ENCODE peak calls at places on chromosome 9, in five cellular contexts. C is HepG2, I is HEK293T, J is GM12878, O is K562. A is an unnamed sample.

GRCh38 chr9:34428325-34428958 is 29.9 kb downstream of the FAM219A start:
- DNase-seq in C (peak), I (no peak), J (no peak), O (no peak), A (peak)

GRCh38 chr9:137728444-137729311 is 109.9 kb downstream of the EHMT1 start:
- DNase-seq in C (no peak), I (no peak), J (no peak), O (no peak), A (no peak)

GRCh38 chr9:80231847-80232246 is 660.1 kb downstream of the TLE4 start:
- DNase-seq in C (no peak), I (no peak), J (no peak), O (no peak), A (no peak)

GRCh38 chr9:81685763-81686613 is 3.4 kb downstream of the TLE1 start:
- DNase-seq in C (peak), I (no peak), J (no peak), O (no peak), A (no peak)

GRCh38 chr9:77953590-77953989 is 78.0 kb downstream of the GNAQ start:
- DNase-seq in C (no peak), I (no peak), J (no peak), O (no peak), A (no peak)

GRCh38 chr9:124658165-124659017 is 112.7 kb downstream of the NR6A1 start:
- DNase-seq in C (peak), I (peak), J (peak), O (peak), A (peak)

GRCh38 chr9:114261987-114262386 is 60.9 kb upstream of the ORM1 start:
- DNase-seq in C (no peak), I (no peak), J (no peak), O (no peak), A (no peak)

GRCh38 chr9:127138444-127138843 is 16.0 kb upstream of the ANGPTL2 start:
- DNase-seq in C (no peak), I (no peak), J (no peak), O (no peak), A (no peak)

GRCh38 chr9:35771524-35771923 is 17.4 kb upstream of the MSMP start:
- DNase-seq in C (peak), I (no peak), J (no peak), O (peak), A (no peak)

GRCh38 chr9:113590991-113591898 is 127.7 kb downstream of the RGS3 start:
- DNase-seq in C (peak), I (peak), J (no peak), O (peak), A (peak)

GRCh38 chr9:111297061-111297824 is 32.8 kb downstream of the OR2K2 start:
- DNase-seq in C (no peak), I (no peak), J (no peak), O (no peak), A (no peak)
- TF ChIP-seq FOXM1 in C (no peak), I (no peak), J (no peak), O (no peak), A (no peak)

GRCh38 chr9:125694478-125694877 is 12.5 kb downstream of the MAPKAP1 start:
- DNase-seq in C (peak), I (no peak), J (no peak), O (no peak), A (no peak)
- TF ChIP-seq FOXM1 in C (no peak), I (no peak), J (no peak), O (no peak), A (no peak)

DNA sequence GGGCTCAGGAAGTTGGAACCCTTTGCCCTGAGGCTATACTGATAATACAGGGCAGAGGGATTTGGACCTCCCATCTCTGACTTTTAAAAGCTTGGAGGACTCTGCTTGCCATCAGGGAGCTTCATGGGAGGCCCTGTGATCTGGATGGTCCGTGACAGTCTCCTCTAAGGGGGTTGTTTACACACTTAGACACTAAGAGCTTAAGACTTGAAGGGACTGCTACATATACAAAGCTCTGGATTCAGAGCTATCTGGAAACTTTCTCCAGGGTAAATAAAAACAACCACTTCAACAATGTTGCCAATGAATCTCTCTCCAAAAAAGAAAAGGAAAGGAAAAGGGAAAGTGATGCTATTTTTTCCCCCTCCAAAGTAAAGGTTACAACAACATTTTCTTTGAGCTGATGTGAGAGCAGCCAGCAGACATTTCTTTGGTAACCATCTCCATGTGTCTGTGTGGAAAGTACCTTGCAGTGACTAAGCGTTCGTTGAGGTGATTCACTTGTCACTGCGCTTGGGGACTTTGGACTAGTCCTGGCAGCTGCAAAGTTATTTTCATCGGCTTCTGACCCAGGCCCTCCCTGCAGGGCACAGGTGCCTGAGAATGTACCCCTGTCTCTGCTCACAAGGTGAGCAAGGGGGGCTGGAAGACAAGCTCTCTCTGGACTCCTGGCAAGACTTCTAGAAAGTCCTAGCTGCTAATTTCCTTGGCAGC is 262.1 kb upstream of the KLF4 start:
- DNase-seq in C (peak), I (no peak), J (peak), O (peak), A (no peak)
- TF ChIP-seq FOXM1 in C (no peak), I (no peak), J (no peak), O (no peak), A (no peak)

GRCh38 chr9:121317737-121318630 is 50.0 kb downstream of the GSN start:
- DNase-seq in C (no peak), I (no peak), J (no peak), O (no peak), A (no peak)

GRCh38 chr9:121321039-121321503 is 49.0 kb downstream of the STOM start:
- DNase-seq in C (no peak), I (no peak), J (no peak), O (no peak), A (no peak)

GRCh38 chr9:121318631-121319393 is 50.9 kb downstream of the GSN start:
- DNase-seq in C (no peak), I (no peak), J (no peak), O (no peak), A (no peak)

GRCh38 chr9:121316852-121317373 is 49.0 kb downstream of the GSN start:
- DNase-seq in C (no peak), I (no peak), J (no peak), O (no peak), A (no peak)

GRCh38 chr9:121319394-121319780 is 50.7 kb downstream of the STOM start:
- DNase-seq in C (no peak), I (no peak), J (no peak), O (no peak), A (no peak)
- TF ChIP-seq FOXM1 in C (no peak), I (no peak), J (no peak), O (no peak), A (no peak)

GRCh38 chr9:132670359-132670815 is at the start of gene GTF3C4:
- DNase-seq in C (no peak), I (peak), J (no peak), O (peak), A (peak)
- TF ChIP-seq FOXM1 in C (no peak), I (no peak), J (no peak), O (no peak), A (no peak)

DNA sequence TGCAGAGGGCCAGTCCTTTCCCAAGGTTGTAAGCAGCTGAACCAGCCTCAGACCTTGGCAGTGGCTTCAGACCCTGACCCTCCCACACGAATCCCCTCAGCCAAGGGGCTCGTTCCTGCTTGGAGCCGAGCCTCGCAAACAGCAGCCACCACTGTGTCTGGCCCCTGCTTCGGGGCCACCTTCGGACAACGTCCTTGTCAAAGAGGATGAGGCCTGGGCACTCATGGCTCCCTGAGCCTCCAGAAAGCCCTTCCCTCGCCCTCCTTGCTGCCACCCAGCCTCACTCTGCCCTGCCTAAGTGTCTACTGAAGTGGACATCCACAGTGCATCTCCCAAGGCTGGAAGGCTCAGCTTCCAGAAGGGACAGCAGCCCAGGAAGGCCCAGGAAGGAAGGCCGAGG is 161.7 kb downstream of the OLFM1 start:
- DNase-seq in C (no peak), I (no peak), J (no peak), O (no peak), A (no peak)
- TF ChIP-seq FOXM1 in C (no peak), I (no peak), J (no peak), O (no peak), A (no peak)

GRCh38 chr9:131631254-131631653 is 85.9 kb downstream of the PRRT1B start:
- DNase-seq in C (no peak), I (no peak), J (no peak), O (no peak), A (no peak)

GRCh38 chr9:131635912-131636311 is 90.6 kb downstream of the PRRT1B start:
- DNase-seq in C (no peak), I (no peak), J (no peak), O (peak), A (no peak)

GRCh38 chr9:131635285-131635684 is 90.0 kb downstream of the PRRT1B start:
- DNase-seq in C (peak), I (peak), J (no peak), O (peak), A (no peak)

GRCh38 chr9:131636593-131636992 is 91.3 kb downstream of the PRRT1B start:
- DNase-seq in C (no peak), I (no peak), J (no peak), O (peak), A (no peak)

DNA sequence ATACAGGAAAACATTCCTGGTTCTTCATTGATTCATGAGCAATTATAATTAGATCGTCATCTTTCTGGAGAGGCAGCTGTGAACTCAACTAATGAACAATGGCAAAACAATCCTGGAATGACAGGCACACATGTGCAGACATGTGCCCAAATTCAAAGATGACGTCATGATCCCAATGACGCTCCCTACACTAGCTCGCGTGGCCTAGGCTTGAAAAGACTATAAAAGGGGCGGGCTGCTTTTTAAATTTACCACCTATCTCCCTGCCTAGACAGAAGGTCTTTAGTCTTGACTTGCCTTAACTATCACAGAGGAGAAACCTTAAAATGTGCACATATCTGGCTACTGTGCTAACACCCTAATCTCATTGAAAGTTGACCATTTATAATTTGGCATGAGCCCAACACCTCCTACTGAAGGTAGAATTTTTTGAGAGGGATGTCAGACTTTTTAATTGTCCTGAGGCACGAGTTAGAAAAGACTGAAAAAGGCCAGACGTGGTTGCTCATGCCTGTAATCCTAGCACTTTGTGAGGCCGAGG is 88.2 kb downstream of the PRRT1B start:
- DNase-seq in C (no peak), I (no peak), J (no peak), O (no peak), A (no peak)
- TF ChIP-seq FOXM1 in C (no peak), I (no peak), J (no peak), O (no peak), A (no peak)

DNA sequence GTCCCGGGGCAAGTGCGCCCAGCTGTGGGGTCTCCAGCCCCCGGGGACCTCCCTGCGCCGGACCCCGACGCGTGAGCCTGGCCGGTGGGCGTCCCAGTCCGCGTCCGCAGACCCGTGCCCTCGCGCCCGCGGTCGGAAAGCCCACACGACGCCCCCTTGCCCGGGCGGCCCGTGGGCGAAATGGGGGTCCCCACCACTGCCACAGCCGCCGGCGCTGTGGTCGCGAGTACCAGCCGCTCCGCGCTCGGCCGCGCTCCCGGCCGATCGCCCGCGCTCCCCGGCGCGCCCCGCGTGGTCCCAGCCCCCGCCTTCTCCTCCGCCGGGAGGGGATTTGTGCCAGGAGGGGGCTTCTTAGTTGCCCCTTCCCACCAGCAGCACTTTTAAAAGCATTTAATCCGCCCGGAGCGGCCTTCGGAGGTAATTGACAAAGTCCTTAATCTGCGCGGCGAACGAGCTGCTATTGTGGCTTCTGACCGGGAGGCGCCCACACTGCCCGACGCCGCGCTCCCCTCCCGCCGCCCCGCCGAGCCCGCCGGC is 426 bp upstream of the FIBCD1 start:
- DNase-seq in C (no peak), I (peak), J (no peak), O (peak), A (peak)
- TF ChIP-seq FOXM1 in C (no peak), I (no peak), J (no peak), O (no peak), A (no peak)

GRCh38 chr9:108568093-108568492 is 287.7 kb downstream of the ACTL7B start:
- DNase-seq in C (peak), I (no peak), J (no peak), O (no peak), A (no peak)
- TF ChIP-seq FOXM1 in C (no peak), I (no peak), J (no peak), O (no peak), A (no peak)